ENCODE peak calls at places on chromosomes 2 and 18, in five cellular contexts. J, N, T, G and L are unnamed samples. For H3K4me1 and H3K9me3, the result is how much of the 10 kb centered on the place peaks cover.

GRCh38 chr2:112834379-112835014 is 2.1 kb downstream of the IL1B start:
- DNase-seq in J (no peak), N (no peak), T (no peak), G (no peak), L (peak)

GRCh38 chr2:189104926-189105325 is 74.6 kb downstream of the COL5A2 start:
- DNase-seq in J (no peak), N (no peak), T (no peak), G (no peak), L (no peak)

GRCh38 chr18:62196978-62197377 is 9.9 kb downstream of the RELCH start:
- DNase-seq in J (no peak), N (no peak), T (no peak), G (no peak), L (no peak)

GRCh38 chr2:1584051-1584531 is 160.2 kb downstream of the PXDN start:
- DNase-seq in J (no peak), N (no peak), T (no peak), G (no peak), L (no peak)

GRCh38 chr18:76426738-76427305 is 68.2 kb downstream of the ZNF516 start:
- DNase-seq in J (peak), N (peak), T (peak), G (no peak), L (peak)

GRCh38 chr2:227534714-227535113 is 62.8 kb downstream of the AGFG1 start:
- DNase-seq in J (no peak), N (no peak), T (no peak), G (peak), L (no peak)

GRCh38 chr2:3214065-3214464 is 163.6 kb downstream of the EIPR1 start:
- DNase-seq in J (no peak), N (no peak), T (no peak), G (no peak), L (no peak)

GRCh38 chr2:39571197-39571731 is 94.5 kb upstream of the TMEM178A start:
- DNase-seq in J (no peak), N (no peak), T (peak), G (no peak), L (peak)

GRCh38 chr2:38873763-38874162 is 2.0 kb downstream of the DHX57 start:
- DNase-seq in J (no peak), N (no peak), T (no peak), G (no peak), L (no peak)

GRCh38 chr2:121076885-121077549 is 208.0 kb downstream of the TFCP2L1 start:
- DNase-seq in J (peak), N (peak), T (peak), G (peak), L (peak)

GRCh38 chr2:85583667-85584353 is 421 bp upstream of the VAMP5 start:
- DNase-seq in J (no peak), N (no peak), T (peak), G (no peak), L (no peak)

GRCh38 chr18:31633416-31634330 is 42.0 kb downstream of the TTR start:
- DNase-seq in J (no peak), N (no peak), T (no peak), G (no peak), L (no peak)

GRCh38 chr2:10260130-10260529 is 42.6 kb upstream of the HPCAL1 start:
- DNase-seq in J (no peak), N (no peak), T (peak), G (no peak), L (peak)

GRCh38 chr18:23257686-23258565 is 122.6 kb downstream of the CABLES1 start:
- DNase-seq in J (no peak), N (no peak), T (peak), G (no peak), L (no peak)

GRCh38 chr2:20576598-20577115 is 74.2 kb downstream of the HS1BP3 start:
- DNase-seq in J (no peak), N (no peak), T (no peak), G (peak), L (no peak)

GRCh38 chr2:160576054-160576499 is 82.5 kb upstream of the RBMS1 start:
- DNase-seq in J (no peak), N (no peak), T (peak), G (no peak), L (peak)

GRCh38 chr2:71691747-71692455 is 238.5 kb downstream of the DYSF start:
- DNase-seq in J (no peak), N (peak), T (peak), G (no peak), L (no peak)

GRCh38 chr18:49062832-49063226 is 112.1 kb upstream of the SMAD7 start:
- DNase-seq in J (no peak), N (no peak), T (no peak), G (no peak), L (no peak)

GRCh38 chr18:57051586-57052044 is 95.3 kb upstream of the BOD1L2 start:
- DNase-seq in J (no peak), N (no peak), T (no peak), G (no peak), L (peak)

GRCh38 chr18:35369126-35369525 is 8.0 kb downstream of the ZNF396 start:
- DNase-seq in J (no peak), N (no peak), T (peak), G (no peak), L (no peak)

GRCh38 chr2:53362934-53363333 is 404.7 kb upstream of the CHAC2 start:
- DNase-seq in J (no peak), N (no peak), T (no peak), G (no peak), L (no peak)

GRCh38 chr2:186426153-186427016 is 59.7 kb upstream of the ZC3H15 start:
- DNase-seq in J (no peak), N (no peak), T (no peak), G (peak), L (no peak)

GRCh38 chr2:156399950-156400703 is 36.1 kb upstream of the GPD2 start:
- DNase-seq in J (peak), N (peak), T (peak), G (peak), L (peak)

DNA sequence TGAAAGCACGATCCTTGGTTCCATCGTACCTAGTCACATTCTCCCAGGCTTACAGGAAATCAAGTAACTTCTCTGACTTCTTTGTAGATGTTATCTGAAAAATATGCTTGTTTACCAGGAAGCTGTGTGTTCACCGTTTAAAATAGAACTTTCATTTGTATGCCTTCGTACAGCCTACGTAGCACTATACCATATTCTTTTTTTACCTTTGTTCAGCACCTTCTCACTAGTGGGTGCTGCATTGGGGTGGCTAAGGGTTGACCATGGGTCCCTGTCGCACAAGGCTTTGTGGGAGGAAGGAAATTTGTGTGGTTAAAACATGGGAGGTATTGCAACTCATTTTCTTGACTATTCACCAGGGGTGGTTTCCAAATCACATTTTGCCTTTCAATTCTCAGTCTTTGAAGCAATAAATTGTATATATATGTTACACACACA is 16.6 kb downstream of the MALT1 start:
- DNase-seq in J (no peak), N (no peak), T (no peak), G (no peak), L (no peak)
- H3K4me1 ChIP-seq in J (under half), N (under half), T (under half), G (under half), L (under half)

GRCh38 chr2:230787101-230787500 is 74.5 kb downstream of the CAB39 start:
- DNase-seq in J (no peak), N (no peak), T (no peak), G (no peak), L (no peak)
- H3K9me3 ChIP-seq in J (under half), N (under half), T (under half), G (under half), L (under half)

GRCh38 chr2:12515871-12516270 is 200.9 kb upstream of the TRIB2 start:
- DNase-seq in J (no peak), N (no peak), T (no peak), G (no peak), L (no peak)
- TF ChIP-seq EZH2phosphoT487 in J (no peak), N (no peak), T (no peak), G (no peak), L (no peak)

GRCh38 chr2:241015439-241015838 is 17.0 kb downstream of the SNED1 start:
- DNase-seq in J (no peak), N (no peak), T (no peak), G (no peak), L (no peak)

GRCh38 chr2:241011751-241012510 is 13.5 kb downstream of the SNED1 start:
- DNase-seq in J (no peak), N (no peak), T (no peak), G (no peak), L (peak)

GRCh38 chr2:241017228-241017940 is 19.0 kb downstream of the SNED1 start:
- DNase-seq in J (no peak), N (no peak), T (no peak), G (no peak), L (no peak)

GRCh38 chr2:241014224-241014623 is 15.8 kb downstream of the SNED1 start:
- DNase-seq in J (no peak), N (no peak), T (no peak), G (no peak), L (no peak)

DNA sequence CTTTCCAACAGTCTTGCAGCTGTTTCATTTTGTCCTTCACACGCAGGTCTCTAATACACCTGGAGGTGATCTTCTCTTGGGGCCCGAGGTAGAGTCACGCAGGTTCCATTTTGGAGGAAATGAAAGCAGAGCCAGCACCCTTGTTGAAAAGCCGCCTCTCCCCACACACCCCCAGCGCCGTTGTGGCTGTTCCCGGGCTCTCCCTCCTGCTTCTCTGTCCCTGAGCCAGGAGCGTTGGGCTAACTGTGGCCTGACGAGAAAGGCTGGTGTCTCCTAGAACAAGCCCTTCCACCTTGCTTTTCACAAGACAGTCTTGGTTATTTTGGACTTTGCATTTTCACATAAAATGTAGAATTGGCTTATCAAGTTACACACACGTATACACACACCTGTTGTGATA is 16.3 kb downstream of the SNED1 start:
- DNase-seq in J (no peak), N (no peak), T (no peak), G (no peak), L (no peak)
- H3K4me1 ChIP-seq in J (under half), N (under half), T (under half), G (under half), L (under half)